ENCODE peak calls at places on chromosomes 4 and X, in four cellular contexts. Z is K562, P is GM12878, O is HepG2. Y is an unnamed sample.

GRCh38 chr4:54620773-54621172 is 37.0 kb upstream of the KIT start:
- DNase-seq in Z (no peak), P (no peak), O (no peak), Y (no peak)

GRCh38 chrX:129953334-129953648 is 29.1 kb upstream of the BCORL1 start:
- DNase-seq in Z (no peak), P (no peak), O (no peak), Y (no peak)

GRCh38 chr4:20272411-20272872 is 20.7 kb downstream of the SLIT2 start:
- DNase-seq in Z (no peak), P (no peak), O (no peak), Y (no peak)

GRCh38 chr4:15469402-15470148 is at the start of gene CC2D2A:
- DNase-seq in Z (no peak), P (no peak), O (no peak), Y (peak)

GRCh38 chrX:23634181-23634580 is 33.1 kb upstream of the PRDX4 start:
- DNase-seq in Z (peak), P (no peak), O (no peak), Y (peak)

GRCh38 chr4:152181150-152181549 is 354.7 kb downstream of the FBXW7 start:
- DNase-seq in Z (no peak), P (no peak), O (no peak), Y (no peak)

GRCh38 chr4:138952405-138952804 is 63.2 kb upstream of the NOCT start:
- DNase-seq in Z (no peak), P (no peak), O (no peak), Y (no peak)

GRCh38 chr4:25970241-25970675 is 56.2 kb downstream of the SMIM20 start:
- DNase-seq in Z (no peak), P (no peak), O (no peak), Y (no peak)

GRCh38 chrX:1941291-1941690 is 326.4 kb downstream of the ASMT start:
- DNase-seq in Z (no peak), P (no peak), O (no peak), Y (no peak)

GRCh38 chr4:38162240-38162784 is 202.1 kb downstream of the PTTG2 start:
- DNase-seq in Z (no peak), P (no peak), O (peak), Y (peak)

GRCh38 chr4:44157611-44158277 is 290.9 kb downstream of the KCTD8 start:
- DNase-seq in Z (no peak), P (no peak), O (peak), Y (no peak)

GRCh38 chr4:102663073-102663472 is 97.7 kb downstream of the MANBA start:
- DNase-seq in Z (no peak), P (no peak), O (no peak), Y (no peak)

DNA sequence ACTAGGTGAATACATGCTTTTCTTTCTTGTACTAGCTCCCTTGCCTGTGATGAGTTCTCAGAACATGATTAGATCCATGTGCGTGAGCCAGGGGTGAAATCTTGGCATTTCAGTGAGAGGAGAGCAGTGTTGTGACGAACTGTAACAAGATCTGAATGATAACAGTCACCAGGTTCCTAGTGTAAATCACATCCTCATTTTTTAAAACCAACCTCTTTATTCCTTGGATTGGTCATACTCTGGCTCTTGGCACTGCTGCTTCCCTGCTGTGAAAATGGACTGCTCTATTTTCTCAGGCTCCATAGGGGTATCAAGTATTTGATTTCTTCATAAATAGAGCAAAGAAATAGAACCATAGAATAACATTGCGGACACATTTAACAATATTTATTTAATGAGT is 206.3 kb downstream of the SLC4A4 start:
- DNase-seq in Z (no peak), P (no peak), O (no peak), Y (no peak)
- TF ChIP-seq FOXM1 in Z (no peak), P (no peak), O (no peak), Y (no peak)

GRCh38 chr4:52299120-52299519 is 248.0 kb downstream of the SPATA18 start:
- DNase-seq in Z (no peak), P (no peak), O (no peak), Y (no peak)
- TF ChIP-seq ZBTB33 in Z (no peak), P (no peak), O (no peak), Y (no peak)

DNA sequence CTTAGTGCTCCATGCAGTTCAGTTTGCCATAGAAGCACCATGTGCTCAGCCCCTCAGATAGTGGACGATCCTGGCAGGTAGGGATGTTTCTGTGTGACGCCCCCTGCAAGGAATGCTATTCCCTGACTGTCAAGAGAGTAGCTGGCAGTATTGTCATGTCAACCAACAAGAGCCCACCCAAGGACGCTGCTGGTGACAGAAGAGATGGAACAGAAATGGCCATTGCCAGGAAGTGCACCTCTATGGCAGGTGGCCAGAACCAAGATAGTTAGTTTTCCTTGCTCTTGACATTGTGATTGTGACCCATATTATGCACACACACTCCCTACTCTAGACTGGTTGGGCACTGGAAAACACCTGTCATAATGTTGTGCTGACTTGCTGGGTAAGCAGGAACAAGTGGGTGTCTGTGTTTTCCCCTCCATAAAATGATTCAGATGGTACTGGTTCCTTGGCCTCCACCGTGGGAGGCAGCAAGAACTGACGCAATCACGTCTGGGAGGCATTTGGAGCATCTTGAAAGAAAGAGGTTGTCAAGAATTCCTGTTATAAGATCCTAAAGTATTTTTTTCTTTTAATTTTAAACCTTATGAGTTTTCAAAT is 507.9 kb downstream of the MID1IP1 start:
- DNase-seq in Z (no peak), P (no peak), O (no peak), Y (no peak)
- TF ChIP-seq GABPA in Z (no peak), P (no peak), O (no peak), Y (no peak)

GRCh38 chrX:3485727-3486126 is 139.3 kb upstream of the MXRA5 start:
- DNase-seq in Z (no peak), P (no peak), O (no peak), Y (no peak)
- TF ChIP-seq FOXM1 in Z (no peak), P (no peak), O (no peak), Y (no peak)

DNA sequence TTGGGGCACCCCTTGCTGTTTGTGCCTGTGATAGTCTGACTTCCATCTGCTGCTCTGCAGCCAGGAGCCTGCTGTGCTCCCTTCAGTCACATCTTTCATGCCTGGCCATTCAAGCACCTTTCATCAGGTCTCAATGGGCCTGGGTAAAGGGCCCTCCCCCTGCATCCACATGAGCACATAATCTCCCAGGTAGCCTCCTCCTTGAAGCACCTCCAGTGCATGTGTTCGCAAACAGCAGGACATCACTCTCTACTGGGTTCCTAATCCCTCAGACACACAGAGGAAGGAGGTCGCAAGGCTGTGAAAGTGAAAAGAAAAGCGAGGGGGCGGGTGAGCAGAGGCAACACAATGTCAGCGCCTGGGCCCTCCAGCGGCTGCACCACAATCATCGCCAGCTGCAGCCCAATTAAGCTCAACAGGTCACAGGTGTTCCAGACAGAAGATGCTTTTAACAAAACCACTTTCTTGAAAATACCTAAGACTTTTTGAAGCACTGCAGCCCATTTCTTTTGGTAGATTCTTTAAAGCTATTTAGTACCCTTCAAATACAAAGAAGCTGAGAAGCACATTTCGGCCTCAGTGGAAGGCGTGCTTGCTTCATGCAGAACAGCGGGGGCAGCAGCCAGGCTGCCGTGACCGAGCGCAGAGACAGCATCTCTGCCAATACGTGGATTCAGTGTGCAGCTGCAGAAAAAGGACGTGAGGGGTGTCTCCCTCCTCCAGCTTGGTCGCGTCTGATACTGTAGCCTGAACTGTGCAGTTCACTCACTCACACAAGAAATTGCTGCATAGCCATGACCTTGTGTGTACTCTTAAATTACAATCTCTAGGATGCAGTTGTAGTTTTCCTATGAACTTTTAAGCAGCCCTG is 92.2 kb upstream of the SPRY1 start:
- DNase-seq in Z (no peak), P (no peak), O (no peak), Y (no peak)
- TF ChIP-seq ZBTB33 in Z (no peak), P (peak), O (no peak), Y (no peak)

Y was measured in SK-N-SH.